ENCODE peak calls at places on chromosomes 12 and 14, in nine cellular contexts. H, M, L, Q, G, P, A, X and C are unnamed samples.

GRCh38 chr12:62785941-62786559 is 148.9 kb downstream of the PPM1H start:
- ATAC-seq in L (peak; percentile 83), G (no peak), X (no peak), M (no peak), P (peak; percentile 98), H (peak; percentile 65), A (peak; percentile 87), Q (peak; percentile 71), C (peak; percentile 65)

GRCh38 chr14:78029471-78030372 is 140.5 kb upstream of the NRXN3 start:
- ATAC-seq in L (no peak), A (peak; percentile 27), Q (no peak), X (no peak), P (peak; percentile 46), M (no peak), H (no peak), G (no peak), C (no peak)

GRCh38 chr12:95342008-95342407 is 124.4 kb downstream of the VEZT start:
- ATAC-seq in H (no peak), X (no peak), L (no peak), M (no peak), Q (no peak), P (no peak), G (no peak), A (no peak), C (no peak)

GRCh38 chr14:95695051-95695450 is 8.8 kb downstream of the TCL1B start:
- ATAC-seq in P (no peak), Q (no peak), L (no peak), A (no peak), X (no peak), H (no peak), G (no peak), M (no peak), C (no peak)

GRCh38 chr14:65044596-65044959 is 57.7 kb downstream of the MAX start:
- ATAC-seq in Q (peak; percentile 48), M (no peak), X (no peak), L (peak; percentile 60), P (no peak), G (peak; percentile 39), A (peak; percentile 57), H (peak; percentile 81), C (no peak)

GRCh38 chr14:100406505-100407131 is 83.5 kb downstream of the SLC25A47 start:
- ATAC-seq in L (peak; percentile 43), M (peak; percentile 34), G (peak; percentile 79), X (peak; percentile 59), Q (peak; percentile 89), A (peak; percentile 65), H (peak; percentile 82), P (peak; percentile 60), C (peak; percentile 57)

GRCh38 chr12:94614288-94614721 is 36.1 kb downstream of the TMCC3 start:
- ATAC-seq in P (no peak), M (no peak), Q (no peak), A (no peak), H (no peak), L (no peak), X (no peak), G (no peak), C (no peak)

GRCh38 chr12:34347367-34347766 is 325.1 kb downstream of the ALG10 start:
- ATAC-seq in P (peak; percentile 44), L (no peak), M (no peak), A (no peak), G (no peak), X (no peak), H (no peak), Q (no peak), C (no peak)

GRCh38 chr12:30570206-30570890 is 125.3 kb downstream of the IPO8 start:
- ATAC-seq in H (no peak), Q (no peak), G (no peak), P (no peak), A (no peak), L (no peak), M (no peak), X (no peak), C (no peak)

GRCh38 chr12:90085491-90086274 is 377.0 kb upstream of the ATP2B1 start:
- ATAC-seq in H (no peak), X (no peak), L (no peak), Q (no peak), A (no peak), G (no peak), M (no peak), P (no peak), C (no peak)

GRCh38 chr12:120175537-120175936 is 19.0 kb downstream of the GCN1 start:
- ATAC-seq in P (no peak), H (no peak), G (no peak), Q (no peak), X (no peak), L (no peak), M (no peak), A (no peak), C (no peak)

GRCh38 chr12:113099364-113099763 is 36.2 kb downstream of the RASAL1 start:
- ATAC-seq in P (no peak), G (no peak), A (no peak), H (no peak), M (no peak), Q (no peak), X (no peak), L (no peak), C (no peak)

GRCh38 chr14:104738375-104739019 is 14.4 kb upstream of the SIVA1 start:
- ATAC-seq in P (no peak), M (no peak), L (no peak), A (no peak), Q (no peak), H (no peak), G (no peak), X (no peak), C (no peak)

GRCh38 chr12:108266131-108266530 is 73.0 kb downstream of the CMKLR1 start:
- ATAC-seq in G (no peak), A (no peak), M (no peak), Q (no peak), H (no peak), X (no peak), P (no peak), L (no peak), C (no peak)

GRCh38 chr12:117733292-117733805 is 235.4 kb downstream of the KSR2 start:
- ATAC-seq in H (no peak), G (no peak), P (no peak), A (no peak), M (no peak), X (no peak), L (no peak), Q (no peak), C (no peak)